ENCODE peak calls at places on chromosomes 1 and 21, in five cellular contexts. P is transverse colon; E is HS-5; J is stimulated activated CD8-positive, alpha-beta memory T cell treated with anti-CD3 and anti-CD28 coated beads, Interleukin-2, amount 100 ng/mL, for 1 hour; X is activated naive CD8-positive, alpha-beta T cell treated with anti-CD3 and anti-CD28 coated beads, Interleukin-2, amount 10 ng/mL, durations not matched to agents 7 days and 5 days. R is an unnamed sample.

GRCh38 chr1:44036409-44037111 is 5.3 kb upstream of the SLC6A9 start:
- DNase-seq in J (peak), P (peak), X (peak), E (peak), R (peak)

GRCh38 chr1:205438213-205439158 is 16.6 kb upstream of the LEMD1 start:
- DNase-seq in X (no peak), P (peak), J (no peak), E (no peak), R (peak)

GRCh38 chr1:241817331-241817792 is 30.6 kb upstream of the EXO1 start:
- DNase-seq in P (no peak), J (no peak), E (no peak), X (no peak), R (no peak)

GRCh38 chr1:233983811-233984210 is 79.3 kb downstream of the SLC35F3 start:
- DNase-seq in P (no peak), X (no peak), J (no peak), E (no peak), R (no peak)

GRCh38 chr21:46568562-46568961 is 36.3 kb downstream of the S100B start:
- DNase-seq in E (no peak), X (no peak), J (no peak), P (no peak), R (no peak)

GRCh38 chr1:234701737-234702341 is 91.9 kb upstream of the IRF2BP2 start:
- DNase-seq in E (no peak), P (no peak), J (no peak), X (no peak), R (peak)

GRCh38 chr1:109649380-109649987 is 6.4 kb upstream of the GSTM4 start:
- DNase-seq in E (no peak), J (no peak), P (no peak), X (no peak), R (no peak)

GRCh38 chr1:98991127-98992003 is 13.3 kb downstream of the PLPPR5 start:
- DNase-seq in P (no peak), E (peak), X (no peak), J (no peak), R (no peak)

GRCh38 chr1:59414406-59415133 is 117.7 kb downstream of the FGGY start:
- DNase-seq in X (no peak), P (no peak), E (no peak), J (no peak), R (no peak)

GRCh38 chr1:220013497-220013896 is 32.8 kb downstream of the EPRS1 start:
- DNase-seq in P (no peak), J (no peak), E (no peak), X (no peak), R (no peak)

GRCh38 chr1:36400825-36401601 is 3.3 kb upstream of the LSM10 start:
- DNase-seq in P (peak), E (peak), X (no peak), J (no peak), R (no peak)

GRCh38 chr1:2315711-2316450 is 75.5 kb downstream of the MORN1 start:
- DNase-seq in P (no peak), E (no peak), J (no peak), X (no peak), R (no peak)

R was measured in mesenteric fat pad.